ENCODE peak calls at places on chromosomes 1 and 21, in ten cellular contexts. Y is tibial artery; X is coronary artery; S is stomach; Z is fibroblast of lung; B is CD8-positive, alpha-beta memory T cell; D is IMR-90; I is PC-3; L is body of pancreas; K is K562. R is an unnamed sample.

GRCh38 chr1:22452401-22452963 is 831 bp downstream of the ZBTB40 start:
- DNase-seq in S (no peak), Y (peak), X (peak), K (no peak), L (peak), Z (peak), I (peak), B (peak), D (peak), R (peak)

GRCh38 chr21:44845418-44846200 is 27.7 kb upstream of the SUMO3 start:
- DNase-seq in S (peak), L (peak), Y (peak), D (peak), Z (peak), X (no peak), K (peak), B (peak), I (peak), R (no peak)

GRCh38 chr1:28160677-28161328 is 15.7 kb downstream of the PTAFR start:
- DNase-seq in S (no peak), D (peak), L (no peak), K (no peak), B (no peak), I (peak), Z (peak), Y (peak), X (no peak), R (no peak)

GRCh38 chr1:170240409-170240808 is 94.7 kb downstream of the NTMT2 start:
- DNase-seq in B (no peak), X (no peak), Y (no peak), K (no peak), I (no peak), L (no peak), D (no peak), S (no peak), Z (no peak), R (no peak)

GRCh38 chr1:230401096-230401495 is 25.0 kb downstream of the PGBD5 start:
- DNase-seq in Z (no peak), X (no peak), D (no peak), L (no peak), Y (no peak), K (peak), S (no peak), I (no peak), B (no peak), R (no peak)

GRCh38 chr1:225919906-225920305 is 4.1 kb downstream of the PYCR2 start:
- DNase-seq in Y (peak), D (peak), Z (peak), X (no peak), I (peak), L (peak), B (no peak), K (no peak), S (peak), R (peak)

GRCh38 chr21:29301703-29302102 is 3.0 kb downstream of the BACH1 start:
- DNase-seq in X (no peak), Z (no peak), B (no peak), K (no peak), L (no peak), S (no peak), D (no peak), I (no peak), Y (no peak), R (no peak)

GRCh38 chr1:211642870-211643269 is 32.6 kb downstream of the NEK2 start:
- DNase-seq in L (no peak), I (no peak), S (no peak), B (no peak), X (no peak), Z (no peak), D (no peak), K (no peak), Y (no peak), R (no peak)

GRCh38 chr1:47399138-47399840 is 16.8 kb upstream of the FOXE3 start:
- DNase-seq in S (no peak), D (no peak), K (no peak), I (no peak), L (no peak), B (no peak), Y (no peak), Z (no peak), X (no peak), R (no peak)

GRCh38 chr1:90729484-90730246 is 12.6 kb upstream of the BARHL2 start:
- DNase-seq in L (no peak), Y (no peak), K (peak), Z (no peak), I (no peak), D (no peak), S (no peak), X (no peak), B (no peak), R (no peak)

GRCh38 chr1:94608852-94609570 is 67.5 kb upstream of the F3 start:
- DNase-seq in I (no peak), X (no peak), S (no peak), Z (peak), L (no peak), D (peak), Y (no peak), K (no peak), B (no peak), R (no peak)

GRCh38 chr1:230977781-230978490 is 725 bp downstream of the TTC13 start:
- DNase-seq in D (peak), K (peak), B (peak), I (peak), X (no peak), Z (peak), Y (peak), L (peak), S (peak), R (peak)

GRCh38 chr1:43606624-43607023 is 43.3 kb upstream of the KDM4A start:
- DNase-seq in L (no peak), D (no peak), I (no peak), S (no peak), K (no peak), Z (no peak), B (no peak), X (no peak), Y (no peak), R (no peak)
- H3K4me3 ChIP-seq in L (no peak), D (no peak), I (no peak), S (no peak), K (no peak), Z (no peak), B (no peak), X (no peak), Y (no peak), R (no peak)

GRCh38 chr21:33668180-33668579 is 25.9 kb downstream of the ITSN1 start:
- DNase-seq in B (no peak), X (no peak), Z (no peak), K (no peak), Y (no peak), I (no peak), L (no peak), S (no peak), D (peak), R (no peak)

GRCh38 chr21:33668620-33669019 is 26.3 kb downstream of the ITSN1 start:
- DNase-seq in Y (no peak), B (no peak), D (no peak), I (no peak), Z (no peak), S (no peak), X (no peak), K (no peak), L (no peak), R (no peak)

GRCh38 chr21:33674226-33674625 is 31.9 kb downstream of the ITSN1 start:
- DNase-seq in D (no peak), I (no peak), Z (no peak), X (no peak), K (no peak), B (no peak), L (no peak), S (no peak), Y (no peak), R (no peak)

GRCh38 chr21:33670076-33670475 is 27.8 kb downstream of the ITSN1 start:
- DNase-seq in L (no peak), X (no peak), S (no peak), B (no peak), I (peak), Z (no peak), D (peak), Y (no peak), K (no peak), R (no peak)

DNA sequence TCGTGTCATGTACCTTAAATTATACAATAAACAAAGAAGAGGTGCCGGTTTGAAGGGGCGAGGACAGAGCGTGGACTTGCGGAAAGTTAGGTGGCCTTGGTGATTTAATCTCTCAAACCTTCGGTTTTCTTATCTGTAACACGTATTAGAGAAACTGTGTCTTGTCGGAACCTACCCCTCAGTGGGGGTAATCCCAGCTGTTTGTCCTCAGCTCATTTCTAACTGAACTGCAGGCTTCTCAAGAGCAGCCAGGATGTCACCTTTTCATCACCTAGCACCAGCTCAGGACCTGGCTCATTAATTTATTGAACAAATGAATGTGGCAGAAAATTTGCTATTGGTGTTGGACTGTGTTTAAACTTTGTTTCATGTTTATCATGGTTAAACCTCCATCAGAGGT is 31.2 kb downstream of the ITSN1 start:
- DNase-seq in Y (no peak), I (no peak), X (no peak), D (no peak), K (no peak), L (no peak), B (no peak), Z (no peak), S (no peak), R (no peak)
- H3K4me3 ChIP-seq in Y (no peak), I (no peak), X (no peak), D (no peak), K (no peak), L (no peak), B (no peak), Z (no peak), S (no peak), R (no peak)

DNA sequence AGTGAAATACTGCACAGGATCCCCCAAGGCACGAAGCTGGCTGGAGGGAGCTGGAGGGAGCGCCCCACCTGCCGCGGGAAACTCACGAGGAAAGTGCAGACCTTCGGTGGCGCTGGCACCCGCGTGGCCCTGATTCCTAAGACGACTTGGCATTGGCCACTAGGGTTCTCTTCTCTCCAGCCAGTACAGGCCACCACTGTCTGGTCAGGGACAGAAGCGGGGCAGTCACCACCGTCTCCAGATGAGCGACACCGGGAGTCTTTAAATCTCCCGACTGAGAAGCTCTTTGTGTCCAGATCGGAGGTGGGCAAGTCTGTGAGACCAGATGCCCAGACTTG is 19.2 kb upstream of the CHIA start:
- DNase-seq in Y (no peak), D (no peak), K (no peak), L (no peak), X (no peak), I (no peak), B (no peak), S (no peak), Z (no peak), R (no peak)
- H3K4me3 ChIP-seq in Y (no peak), D (no peak), K (no peak), L (no peak), X (no peak), I (no peak), B (peak), S (peak), Z (no peak), R (no peak)

GRCh38 chr1:200242379-200243041 is 167.3 kb downstream of the ZNF281 start:
- DNase-seq in L (no peak), S (no peak), X (no peak), D (peak), Y (no peak), I (no peak), Z (peak), B (no peak), K (no peak), R (no peak)
- H3K4me3 ChIP-seq in L (no peak), S (peak), X (no peak), D (peak), Y (no peak), I (no peak), Z (peak), B (no peak), K (no peak), R (no peak)

GRCh38 chr1:19088717-19089442 is 121.2 kb downstream of the UBR4 start:
- DNase-seq in B (no peak), D (no peak), L (no peak), Y (no peak), X (no peak), S (no peak), I (no peak), K (no peak), Z (no peak), R (no peak)

GRCh38 chr1:19087017-19087736 is 122.9 kb downstream of the UBR4 start:
- DNase-seq in I (no peak), Y (no peak), K (no peak), B (no peak), L (no peak), X (no peak), S (no peak), Z (no peak), D (peak), R (no peak)

GRCh38 chr1:19086176-19086875 is 123.7 kb downstream of the UBR4 start:
- DNase-seq in I (no peak), K (no peak), B (no peak), S (peak), Y (no peak), Z (no peak), D (no peak), L (peak), X (no peak), R (no peak)

GRCh38 chr1:19089524-19089923 is 120.5 kb downstream of the UBR4 start:
- DNase-seq in Z (no peak), K (no peak), I (no peak), L (no peak), D (no peak), Y (no peak), B (no peak), X (no peak), S (no peak), R (no peak)

GRCh38 chr1:19087737-19088594 is 122.1 kb downstream of the UBR4 start:
- DNase-seq in Z (no peak), D (peak), K (no peak), Y (no peak), X (no peak), B (no peak), L (no peak), S (no peak), I (no peak), R (no peak)
- H3K4me3 ChIP-seq in Z (no peak), D (no peak), K (no peak), Y (no peak), X (no peak), B (no peak), L (no peak), S (no peak), I (no peak), R (no peak)

GRCh38 chr1:119648620-119649004 is 546 bp upstream of the ZNF697 start:
- DNase-seq in Y (no peak), X (no peak), K (no peak), I (no peak), D (no peak), B (no peak), L (no peak), S (no peak), Z (no peak), R (no peak)

GRCh38 chr1:119647734-119648619 is at the start of gene ZNF697:
- DNase-seq in B (no peak), K (peak), S (peak), D (peak), Z (peak), Y (peak), X (peak), L (peak), I (peak), R (no peak)

GRCh38 chr1:119647228-119647733 is 785 bp downstream of the ZNF697 start:
- DNase-seq in Z (no peak), B (no peak), S (no peak), D (no peak), X (no peak), L (peak), Y (no peak), I (no peak), K (peak), R (no peak)

GRCh38 chr1:119651133-119651532 is 3.1 kb upstream of the ZNF697 start:
- DNase-seq in X (no peak), D (no peak), Z (no peak), L (no peak), B (no peak), Y (no peak), I (no peak), S (no peak), K (no peak), R (no peak)

DNA sequence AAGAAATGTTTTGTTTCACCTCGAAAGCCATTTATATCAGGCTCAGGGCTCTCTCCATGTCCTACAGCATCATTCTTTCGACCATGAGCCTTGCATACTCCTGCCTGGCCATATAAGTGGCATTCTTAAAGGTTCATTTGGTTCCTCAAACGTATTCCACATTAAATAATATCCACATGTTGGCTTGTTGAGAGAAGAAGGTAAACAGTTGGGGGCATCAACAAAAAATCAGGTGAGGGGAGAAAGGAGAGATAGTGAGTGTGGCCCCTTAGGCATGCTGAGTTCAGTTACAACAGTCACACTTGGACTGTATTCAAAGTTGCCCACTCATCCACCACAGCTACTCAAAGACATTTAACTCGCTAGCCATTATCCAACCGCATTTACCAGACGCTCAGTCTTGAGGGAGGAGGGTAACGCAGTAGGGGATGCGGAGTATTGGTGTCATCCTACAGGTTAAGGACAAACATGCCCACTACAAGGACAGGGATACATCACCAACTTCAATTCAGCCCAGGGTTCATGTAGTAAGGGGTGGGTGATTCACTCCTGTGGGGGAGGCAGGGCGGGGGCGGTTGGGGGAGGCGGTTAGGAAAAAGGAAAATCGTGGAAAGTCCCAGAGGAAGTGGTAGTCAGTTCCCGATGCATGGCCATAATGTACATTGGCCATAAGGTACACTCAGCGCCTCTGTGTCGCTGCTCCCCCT is 1.4 kb downstream of the ZNF697 start:
- DNase-seq in B (no peak), X (no peak), Z (peak), Y (no peak), D (peak), I (peak), K (peak), S (no peak), L (no peak), R (no peak)
- H3K4me3 ChIP-seq in B (no peak), X (peak), Z (peak), Y (peak), D (peak), I (peak), K (peak), S (peak), L (peak), R (no peak)

DNA sequence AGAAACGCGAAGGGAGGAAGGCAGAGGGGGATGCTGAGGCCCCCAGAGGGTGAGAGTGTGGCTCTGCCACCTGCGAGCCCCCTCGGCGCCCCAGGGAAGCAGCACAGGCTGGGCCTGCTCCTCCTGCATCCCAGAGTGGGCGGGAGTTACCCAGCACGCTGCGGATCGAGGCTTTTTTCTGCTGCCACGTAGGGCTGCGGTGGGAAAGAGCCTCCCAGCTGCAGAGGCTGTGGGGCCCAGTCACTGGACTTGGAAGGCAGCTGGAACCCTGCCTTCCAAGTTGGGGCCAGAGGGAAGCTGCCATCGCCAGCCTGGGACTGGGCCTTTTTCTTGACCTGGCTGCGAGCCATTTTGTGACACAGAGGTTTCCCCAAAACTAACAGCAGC is 2.3 kb upstream of the GRIK3 start:
- DNase-seq in X (no peak), Y (no peak), B (no peak), I (no peak), D (no peak), S (no peak), K (no peak), L (no peak), Z (no peak), R (no peak)
- H3K4me3 ChIP-seq in X (no peak), Y (no peak), B (no peak), I (no peak), D (no peak), S (no peak), K (no peak), L (no peak), Z (no peak), R (no peak)

R was measured in Jurkat, Clone E6-1.